ENCODE peak calls at places on chromosomes 3 and 15, in six cellular contexts. V is MM.1S, X is Peyer's patch, H is AG04450, M is neural crest cell, I is Panc1. J is an unnamed sample.

GRCh38 chr3:45817788-45818523 is 21.6 kb upstream of the SLC6A20 start:
- DNase-seq in V (peak), X (no peak), H (peak), M (no peak), I (peak), J (no peak)

GRCh38 chr3:3260870-3261269 is 81.4 kb upstream of the CRBN start:
- DNase-seq in V (no peak), X (no peak), H (no peak), M (no peak), I (no peak), J (peak)

GRCh38 chr3:183844606-183845005 is 19.2 kb upstream of the MAP6D1 start:
- DNase-seq in V (no peak), X (no peak), H (peak), M (no peak), I (no peak), J (no peak)

GRCh38 chr3:61236556-61236955 is 14.7 kb downstream of the FHIT start:
- DNase-seq in V (peak), X (no peak), H (no peak), M (no peak), I (no peak), J (peak)

GRCh38 chr3:37626722-37627565 is 234.7 kb upstream of the CTDSPL start:
- DNase-seq in V (no peak), X (no peak), H (no peak), M (no peak), I (no peak), J (no peak)

GRCh38 chr3:197599089-197599765 is 43.5 kb upstream of the BDH1 start:
- DNase-seq in V (peak), X (peak), H (peak), M (peak), I (peak), J (peak)

GRCh38 chr3:39156421-39156820 is 3.0 kb upstream of the CSRNP1 start:
- DNase-seq in V (no peak), X (no peak), H (no peak), M (no peak), I (no peak), J (no peak)

GRCh38 chr3:123997543-123997942 is 5.6 kb upstream of the ROPN1 start:
- DNase-seq in V (no peak), X (no peak), H (no peak), M (no peak), I (no peak), J (no peak)

GRCh38 chr3:64295594-64295993 is 70.3 kb upstream of the PRICKLE2 start:
- DNase-seq in V (no peak), X (no peak), H (peak), M (no peak), I (no peak), J (no peak)

GRCh38 chr3:98750520-98750919 is 12.6 kb upstream of the ST3GAL6 start:
- DNase-seq in V (no peak), X (no peak), H (no peak), M (no peak), I (no peak), J (no peak)

GRCh38 chr3:123584284-123584987 is 417 bp downstream of the HACD2 start:
- DNase-seq in V (no peak), X (peak), H (no peak), M (no peak), I (no peak), J (peak)

GRCh38 chr3:23751485-23751811 is 54.3 kb upstream of the UBE2E1 start:
- DNase-seq in V (no peak), X (no peak), H (no peak), M (no peak), I (no peak), J (no peak)

GRCh38 chr3:57949779-57950618 is 58.2 kb upstream of the FLNB start:
- DNase-seq in V (no peak), X (no peak), H (no peak), M (no peak), I (no peak), J (no peak)
- TF ChIP-seq CTCF in V (no peak), X (peak), H (no peak), M (no peak), I (no peak), J (no peak)

DNA sequence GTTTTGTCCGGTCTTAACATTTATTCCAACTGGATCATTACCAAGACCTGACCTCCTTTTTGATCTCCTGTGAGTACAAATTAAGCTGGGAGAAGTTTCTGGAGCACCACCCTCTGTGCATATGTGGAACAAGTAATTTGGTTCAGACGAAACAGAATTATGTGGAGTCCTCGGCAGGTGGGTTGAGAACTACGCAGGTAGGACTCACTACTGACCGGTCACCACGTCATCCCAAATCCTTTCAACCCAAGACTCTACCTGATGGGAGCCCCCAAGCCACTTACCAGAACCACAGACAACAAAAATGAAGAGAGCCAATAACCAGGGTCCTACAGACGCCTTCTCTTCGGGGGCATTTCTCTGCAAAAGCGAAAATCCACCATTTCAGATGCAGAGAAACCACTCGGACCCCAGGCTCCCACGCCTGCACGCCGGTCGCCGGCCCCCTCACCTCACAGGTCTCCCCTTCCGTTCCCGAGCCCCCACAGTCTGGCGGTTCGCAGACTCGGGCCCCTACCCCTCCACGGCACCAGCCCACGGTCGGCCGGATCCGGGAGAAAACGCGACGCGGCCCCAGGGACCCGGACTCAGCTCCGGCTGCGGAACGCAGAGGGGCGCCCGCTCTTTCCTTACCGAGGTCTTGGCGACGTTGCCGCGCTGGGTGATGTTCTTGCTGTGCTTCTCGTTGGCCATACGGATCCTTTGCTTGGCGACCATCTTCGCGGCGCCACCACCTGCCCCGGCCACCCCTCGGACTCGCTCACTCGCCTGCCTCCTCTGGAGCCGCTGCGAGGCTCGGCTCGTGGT is 674 bp downstream of the SERP1 start:
- DNase-seq in V (peak), X (peak), H (no peak), M (no peak), I (no peak), J (peak)
- TF ChIP-seq CTCF in V (no peak), X (no peak), H (no peak), M (no peak), I (no peak), J (no peak)

GRCh38 chr15:79209690-79210089 is 72.8 kb upstream of the ANKRD34C start:
- DNase-seq in V (no peak), X (no peak), H (no peak), M (no peak), I (no peak), J (no peak)
- TF ChIP-seq CTCF in V (peak), X (no peak), H (peak), M (peak), I (peak), J (no peak)

GRCh38 chr3:48663489-48664312 is 1.0 kb upstream of the CELSR3 start:
- DNase-seq in V (peak), X (peak), H (peak), M (peak), I (peak), J (peak)

GRCh38 chr3:48664929-48665328 is 2.2 kb upstream of the CELSR3 start:
- DNase-seq in V (no peak), X (no peak), H (no peak), M (no peak), I (no peak), J (no peak)

GRCh38 chr3:48662753-48663488 is at the start of gene CELSR3:
- DNase-seq in V (peak), X (peak), H (peak), M (peak), I (no peak), J (peak)

GRCh38 chr3:48662140-48662752 is 440 bp downstream of the CELSR3 start:
- DNase-seq in V (no peak), X (no peak), H (no peak), M (peak), I (no peak), J (no peak)

GRCh38 chr3:48664313-48664644 is 1.6 kb upstream of the CELSR3 start:
- DNase-seq in V (no peak), X (no peak), H (no peak), M (no peak), I (no peak), J (no peak)
- TF ChIP-seq CTCF in V (no peak), X (no peak), H (no peak), M (peak), I (no peak), J (no peak)

DNA sequence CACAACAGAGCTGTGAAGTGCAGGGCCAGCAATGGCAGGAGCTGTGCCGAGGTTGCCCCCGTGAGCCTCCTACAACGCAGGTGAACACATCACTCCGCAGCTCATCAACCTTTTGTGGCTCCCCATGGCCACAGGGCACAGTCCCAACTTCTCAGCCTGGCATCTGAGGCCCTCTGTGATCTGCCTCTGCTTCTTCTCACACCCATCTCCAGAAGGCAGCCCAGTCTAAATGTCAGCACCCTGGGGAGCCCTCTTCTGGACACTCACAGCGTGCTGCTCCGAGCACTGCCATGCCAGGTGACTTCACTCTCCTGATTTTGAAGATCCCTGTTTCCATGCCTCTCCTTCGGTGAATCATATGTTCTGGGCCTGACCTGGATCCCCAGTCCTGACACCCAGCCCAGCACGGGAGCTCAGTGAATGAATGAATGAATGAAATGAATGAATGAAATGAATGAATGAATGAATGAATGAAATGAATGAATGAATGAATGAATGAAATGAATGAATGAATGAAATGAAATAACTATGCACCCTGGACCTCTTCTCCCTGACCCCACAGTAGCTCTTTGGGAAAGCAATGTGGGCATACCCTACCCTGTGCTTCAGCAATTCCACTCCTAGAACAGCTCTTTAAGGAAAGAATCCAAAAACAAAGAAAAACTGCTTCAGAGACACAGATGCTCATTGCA is 17.9 kb upstream of the SKIC8 start:
- DNase-seq in V (no peak), X (no peak), H (no peak), M (no peak), I (no peak), J (no peak)
- TF ChIP-seq CTCF in V (peak), X (peak), H (no peak), M (no peak), I (no peak), J (no peak)

GRCh38 chr3:69085543-69086132 is 901 bp downstream of the ARL6IP5 start:
- DNase-seq in V (peak), X (no peak), H (no peak), M (no peak), I (no peak), J (no peak)

GRCh38 chr3:69086133-69086722 is 1.5 kb downstream of the ARL6IP5 start:
- DNase-seq in V (peak), X (peak), H (peak), M (no peak), I (no peak), J (no peak)

GRCh38 chr3:69087030-69087791 is 2.5 kb downstream of the ARL6IP5 start:
- DNase-seq in V (peak), X (no peak), H (no peak), M (no peak), I (no peak), J (no peak)

GRCh38 chr3:69090021-69090420 is 5.3 kb downstream of the ARL6IP5 start:
- DNase-seq in V (no peak), X (no peak), H (peak), M (no peak), I (no peak), J (no peak)

DNA sequence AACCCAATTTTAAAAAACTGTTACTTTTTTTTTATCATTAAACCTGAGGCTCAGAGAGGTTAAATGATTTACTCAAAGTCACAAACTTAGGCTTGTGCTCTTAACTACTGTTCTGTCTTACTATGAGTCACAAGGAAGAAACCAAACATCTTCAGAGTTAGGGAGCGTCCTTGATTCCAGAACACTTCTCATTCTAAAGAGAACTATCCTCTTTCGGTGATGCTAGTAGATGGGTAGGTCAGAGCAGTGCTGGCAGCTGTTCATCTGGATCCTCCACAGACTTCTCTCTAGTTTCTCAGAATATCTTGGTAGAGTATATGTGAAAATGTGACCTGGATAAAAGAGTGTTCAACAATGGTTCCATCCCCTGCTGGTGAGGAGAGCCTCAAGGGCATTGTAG is 3.3 kb downstream of the ARL6IP5 start:
- DNase-seq in V (peak), X (no peak), H (no peak), M (no peak), I (no peak), J (no peak)
- TF ChIP-seq CTCF in V (peak), X (peak), H (peak), M (no peak), I (no peak), J (no peak)

J was measured in GM10248.